ENCODE peak calls at places on chromosomes 2 and 18, in six cellular contexts. N, Y, X, G, T and Q are unnamed samples.

GRCh38 chr18:13280066-13280795 is 61.7 kb downstream of the LDLRAD4 start:
- DNase-seq in Y (no peak), T (no peak), X (no peak), N (no peak), G (no peak), Q (no peak)

GRCh38 chr18:35463050-35463449 is 34.7 kb downstream of the INO80C start:
- DNase-seq in N (no peak), T (no peak), G (no peak), Y (no peak), X (no peak), Q (no peak)

GRCh38 chr2:199704358-199705238 is 146.4 kb downstream of the FTCDNL1 start:
- DNase-seq in G (no peak), T (no peak), Y (peak), X (peak), N (no peak), Q (no peak)

GRCh38 chr2:70212298-70212948 is 21.6 kb upstream of the C2orf42 start:
- DNase-seq in T (no peak), Y (no peak), G (no peak), X (no peak), N (no peak), Q (no peak)

GRCh38 chr2:230739961-230740360 is 27.3 kb downstream of the CAB39 start:
- DNase-seq in X (no peak), G (no peak), T (no peak), N (no peak), Y (no peak), Q (no peak)

GRCh38 chr2:68216454-68217310 is 35.6 kb downstream of the PPP3R1 start:
- DNase-seq in T (no peak), X (peak), Y (no peak), N (no peak), G (no peak), Q (no peak)

GRCh38 chr2:99442837-99443236 is 47.0 kb downstream of the REV1 start:
- DNase-seq in T (no peak), G (no peak), Y (no peak), X (no peak), N (no peak), Q (no peak)

GRCh38 chr18:70373062-70373519 is 84.2 kb downstream of the SOCS6 start:
- DNase-seq in Y (no peak), G (no peak), X (peak), N (no peak), T (no peak), Q (no peak)

GRCh38 chr2:84846041-84846663 is 34.7 kb downstream of the TRABD2A start:
- DNase-seq in N (no peak), Y (no peak), X (no peak), T (no peak), G (no peak), Q (no peak)

GRCh38 chr2:16643099-16643498 is 22.5 kb downstream of the CYRIA start:
- DNase-seq in Y (no peak), T (no peak), G (no peak), N (no peak), X (no peak), Q (no peak)